ENCODE peak calls at places on chromosomes 13 and 19, in ten cellular contexts. N, Y, Q, Z, F, D, K, B, M and X are unnamed samples.

GRCh38 chr13:26663801-26664200 is 96.8 kb downstream of the GPR12 start:
- DNase-seq in N (no peak), Y (no peak), Q (no peak), Z (no peak), F (no peak), D (no peak), K (no peak), B (no peak), M (no peak), X (no peak)

GRCh38 chr13:41900918-41901317 is 60.0 kb downstream of the VWA8 start:
- DNase-seq in N (no peak), Y (no peak), Q (no peak), Z (no peak), F (no peak), D (peak; percentile 25), K (no peak), B (no peak), M (no peak), X (no peak)

GRCh38 chr19:16328824-16329482 is 4.3 kb downstream of the KLF2 start:
- DNase-seq in N (no peak), Y (no peak), Q (no peak), Z (no peak), F (peak; percentile 59), D (no peak), K (no peak), B (no peak), M (no peak), X (no peak)

GRCh38 chr19:41649827-41650226 is 23.0 kb upstream of the CEACAM4 start:
- DNase-seq in N (no peak), Y (no peak), Q (no peak), Z (peak; percentile 16), F (no peak), D (no peak), K (no peak), B (no peak), M (no peak), X (no peak)

GRCh38 chr19:28737021-28737525 is 475.9 kb downstream of the UQCRFS1 start:
- DNase-seq in N (peak; percentile 59), Y (no peak), Q (no peak), Z (peak; percentile 20), F (peak; percentile 79), D (peak; percentile 57), K (no peak), B (peak; percentile 32), M (peak; percentile 63), X (no peak)

GRCh38 chr13:79869326-79869725 is 388.4 kb downstream of the NDFIP2 start:
- DNase-seq in N (no peak), Y (no peak), Q (no peak), Z (no peak), F (no peak), D (no peak), K (no peak), B (no peak), M (no peak), X (no peak)

GRCh38 chr13:26785845-26786630 is 25.5 kb upstream of the GPR12 start:
- DNase-seq in N (no peak), Y (peak; percentile 71), Q (peak; percentile 22), Z (no peak), F (peak; percentile 2), D (peak; percentile 1), K (peak; percentile 65), B (no peak), M (no peak), X (no peak)

GRCh38 chr19:11090264-11091032 is 1.2 kb downstream of the LDLR start:
- DNase-seq in N (peak; percentile 92), Y (peak; percentile 99), Q (peak; percentile 95), Z (peak; percentile 90), F (peak; percentile 90), D (peak; percentile 91), K (peak; percentile 100), B (peak; percentile 92), M (peak; percentile 91), X (peak; percentile 90)

GRCh38 chr19:16951529-16951928 is 62.7 kb downstream of the F2RL3 start:
- DNase-seq in N (no peak), Y (no peak), Q (no peak), Z (peak; percentile 60), F (no peak), D (no peak), K (no peak), B (no peak), M (no peak), X (no peak)

GRCh38 chr13:23427342-23428182 is 5.9 kb downstream of the SACS start:
- DNase-seq in N (peak; percentile 66), Y (no peak), Q (no peak), Z (peak; percentile 62), F (peak; percentile 94), D (peak; percentile 96), K (no peak), B (peak; percentile 90), M (peak; percentile 65), X (no peak)

GRCh38 chr19:10086904-10087256 is 763 bp downstream of the SHFL start:
- DNase-seq in N (no peak), Y (no peak), Q (no peak), Z (no peak), F (no peak), D (no peak), K (peak; percentile 65), B (no peak), M (no peak), X (no peak)

GRCh38 chr13:34933786-34934185 is 8.3 kb upstream of the NBEA start:
- DNase-seq in N (no peak), Y (no peak), Q (no peak), Z (no peak), F (no peak), D (no peak), K (no peak), B (no peak), M (no peak), X (no peak)